ENCODE peak calls at places on chromosomes 2 and 18, in nine cellular contexts. K is brain microvascular endothelial cell; U is activated CD8-positive, alpha-beta memory T cell treated with anti-CD3 and anti-CD28 coated beads for 48 hours; Y is endothelial cell; N is C1 segment of cervical spinal cord; E is substantia nigra; I is heart right ventricle; O is foreskin melanocyte; S is WTC11. T is an unnamed sample.

GRCh38 chr2:112582314-112582746 is 2.1 kb upstream of the CHCHD5 start:
- DNase-seq in I (peak; percentile 24), K (peak; percentile 54), S (no peak), N (no peak), E (no peak), U (no peak), Y (no peak), O (peak; percentile 59), T (no peak)

GRCh38 chr2:95056461-95057459 is 31.3 kb downstream of the MAL start:
- DNase-seq in E (no peak), I (no peak), O (no peak), Y (no peak), K (no peak), N (no peak), S (no peak), U (no peak), T (peak; percentile 63)

GRCh38 chr2:235847576-235847975 is 320.6 kb downstream of the GBX2 start:
- DNase-seq in O (no peak), Y (no peak), N (no peak), K (no peak), S (peak; percentile 8), U (no peak), I (no peak), E (no peak), T (no peak)

GRCh38 chr2:12718662-12719399 is 2.1 kb downstream of the TRIB2 start:
- DNase-seq in S (no peak), U (no peak), O (no peak), K (no peak), Y (peak; percentile 11), I (no peak), N (no peak), E (no peak), T (no peak)

GRCh38 chr2:70381821-70382220 is 80.0 kb upstream of the FAM136A start:
- DNase-seq in K (no peak), N (no peak), Y (no peak), O (no peak), S (no peak), U (no peak), I (no peak), E (no peak), T (no peak)

GRCh38 chr18:9772847-9773677 is 65.0 kb downstream of the RAB31 start:
- DNase-seq in Y (no peak), S (no peak), K (no peak), I (no peak), E (no peak), U (no peak), O (no peak), N (no peak), T (no peak)

GRCh38 chr2:226223704-226224103 is 575.9 kb downstream of the IRS1 start:
- DNase-seq in Y (no peak), S (no peak), O (no peak), I (no peak), U (no peak), K (no peak), N (no peak), E (no peak), T (no peak)

GRCh38 chr2:168160897-168161296 is 86.5 kb downstream of the STK39 start:
- DNase-seq in O (no peak), E (no peak), K (no peak), N (no peak), Y (peak; percentile 6), S (no peak), I (no peak), U (no peak), T (no peak)

GRCh38 chr2:96957299-96957698 is 29.1 kb downstream of the FAM178B start:
- DNase-seq in I (no peak), K (no peak), O (no peak), N (no peak), S (peak; percentile 58), E (no peak), U (no peak), Y (no peak), T (no peak)

GRCh38 chr18:3345452-3345851 is 83.5 kb downstream of the MYL12B start:
- DNase-seq in Y (no peak), I (no peak), U (no peak), O (no peak), S (no peak), E (no peak), N (no peak), K (no peak), T (no peak)

GRCh38 chr2:218852911-218853667 is 6.5 kb upstream of the WNT6 start:
- DNase-seq in U (peak; percentile 54), Y (peak; percentile 69), I (peak; percentile 34), K (peak; percentile 38), E (no peak), S (peak; percentile 83), O (no peak), N (no peak), T (peak; percentile 61)

GRCh38 chr2:100646039-100646438 is 83.2 kb downstream of the PDCL3 start:
- DNase-seq in U (no peak), O (no peak), Y (no peak), E (no peak), K (no peak), N (no peak), I (no peak), S (no peak), T (no peak)

GRCh38 chr2:38907743-38908562 is 18.3 kb downstream of the ARHGEF33 start:
- DNase-seq in S (no peak), N (no peak), K (no peak), U (no peak), Y (no peak), O (no peak), I (no peak), E (no peak), T (no peak)

GRCh38 chr2:108534577-108535379 is 508 bp downstream of the LIMS1 start:
- DNase-seq in K (peak; percentile 28), Y (peak; percentile 48), I (peak; percentile 19), U (no peak), O (peak; percentile 42), N (no peak), E (no peak), S (peak; percentile 31), T (peak; percentile 83)

GRCh38 chr2:88180594-88181240 is 10.6 kb downstream of the THNSL2 start:
- DNase-seq in N (no peak), U (no peak), S (no peak), E (no peak), K (no peak), Y (no peak), I (no peak), O (peak; percentile 70), T (no peak)

GRCh38 chr2:235026649-235027557 is 75.1 kb downstream of the SH3BP4 start:
- DNase-seq in K (no peak), O (no peak), I (peak; percentile 60), Y (no peak), U (no peak), N (no peak), S (no peak), E (no peak), T (no peak)

GRCh38 chr18:23238651-23239349 is 103.5 kb downstream of the CABLES1 start:
- DNase-seq in S (no peak), O (peak; percentile 73), K (peak; percentile 21), I (no peak), Y (no peak), U (no peak), E (no peak), N (no peak), T (no peak)

GRCh38 chr2:55718165-55719008 is 24.7 kb upstream of the PNPT1 start:
- DNase-seq in I (peak; percentile 54), O (peak; percentile 35), E (no peak), U (peak; percentile 20), N (no peak), Y (peak; percentile 65), K (peak; percentile 73), S (peak; percentile 54), T (no peak)

GRCh38 chr2:131584940-131585339 is 57.3 kb downstream of the CCDC74A start:
- DNase-seq in Y (no peak), O (no peak), E (no peak), S (no peak), I (no peak), K (no peak), U (no peak), N (no peak), T (no peak)

GRCh38 chr2:124970065-124970464 is 945.0 kb downstream of the CNTNAP5 start:
- DNase-seq in N (no peak), E (no peak), S (no peak), U (no peak), O (no peak), Y (no peak), I (no peak), K (no peak), T (no peak)

GRCh38 chr18:78980777-78981651 is 1.4 kb downstream of the SALL3 start:
- DNase-seq in I (no peak), U (no peak), S (no peak), Y (no peak), O (peak; percentile 32), N (no peak), K (no peak), E (no peak), T (no peak)

GRCh38 chr2:170332676-170333402 is 154.9 kb downstream of the MYO3B start:
- DNase-seq in Y (no peak), I (no peak), K (no peak), U (no peak), E (no peak), S (no peak), O (peak; percentile 96), N (no peak), T (no peak)

GRCh38 chr2:74197983-74198460 is 393 bp upstream of the MTHFD2 start:
- DNase-seq in E (no peak), O (no peak), N (no peak), U (no peak), K (no peak), Y (no peak), S (no peak), I (no peak), T (no peak)

GRCh38 chr2:207632575-207633492 is 7.6 kb upstream of the METTL21A start:
- DNase-seq in U (no peak), K (peak; percentile 43), Y (no peak), S (no peak), E (no peak), N (no peak), O (peak; percentile 60), I (no peak), T (no peak)

GRCh38 chr2:128280901-128281321 is 37.8 kb downstream of the HS6ST1 start:
- DNase-seq in N (no peak), E (no peak), I (no peak), U (no peak), Y (no peak), O (no peak), S (peak; percentile 10), K (no peak), T (peak; percentile 81)

GRCh38 chr2:107259411-107260195 is 373.6 kb upstream of the ST6GAL2 start:
- DNase-seq in K (no peak), S (no peak), O (no peak), N (no peak), I (no peak), Y (no peak), U (no peak), E (no peak), T (no peak)

GRCh38 chr2:109481196-109481555 is 132.6 kb downstream of the SEPTIN10 start:
- DNase-seq in K (no peak), E (no peak), S (no peak), Y (no peak), N (no peak), I (no peak), O (no peak), U (no peak), T (no peak)

GRCh38 chr2:144533221-144533620 is 13.3 kb upstream of the ZEB2 start:
- DNase-seq in N (no peak), Y (no peak), S (no peak), E (no peak), U (no peak), O (no peak), I (no peak), K (no peak), T (peak; percentile 35)

GRCh38 chr18:35122586-35123224 is 81.5 kb downstream of the MAPRE2 start:
- DNase-seq in E (no peak), Y (peak; percentile 62), O (no peak), K (peak; percentile 37), S (peak; percentile 74), N (no peak), U (no peak), I (no peak), T (no peak)

GRCh38 chr18:13241893-13242175 is 23.3 kb downstream of the LDLRAD4 start:
- DNase-seq in Y (no peak), S (no peak), E (no peak), K (no peak), O (no peak), I (no peak), U (no peak), N (no peak), T (no peak)

GRCh38 chr2:232203936-232204335 is 174.6 kb upstream of the ALPP start:
- DNase-seq in E (no peak), K (no peak), Y (no peak), U (no peak), S (no peak), I (no peak), O (no peak), N (no peak), T (no peak)

T was measured in aorta.